ENCODE peak calls at places on chromosomes 1 and 21, in five cellular contexts. One of them, this sample, is unnamed. For H3K27me3, the result is how much of the 10 kb centered on the place peaks cover.

GRCh38 chr1:228365321-228366061 is 41.1 kb downstream of the TRIM11 start:
- DNase-seq in cardiac muscle cell: no peak
- DNase-seq in BE2C: peak
- DNase-seq in stomach: no peak
- DNase-seq in CD8-positive, alpha-beta T cell: no peak
- DNase-seq in this sample: no peak

GRCh38 chr21:32336711-32337110 is 38.1 kb downstream of the MRAP start:
- DNase-seq in CD8-positive, alpha-beta T cell: no peak
- DNase-seq in BE2C: peak
- DNase-seq in cardiac muscle cell: no peak
- DNase-seq in stomach: no peak
- DNase-seq in this sample: peak

GRCh38 chr1:186304982-186305949 is 69.8 kb downstream of the TPR start:
- DNase-seq in cardiac muscle cell: peak
- DNase-seq in CD8-positive, alpha-beta T cell: no peak
- DNase-seq in stomach: no peak
- DNase-seq in BE2C: peak
- DNase-seq in this sample: peak

GRCh38 chr1:112444269-112444668 is 48.3 kb downstream of the CTTNBP2NL start:
- DNase-seq in cardiac muscle cell: no peak
- DNase-seq in BE2C: no peak
- DNase-seq in CD8-positive, alpha-beta T cell: no peak
- DNase-seq in stomach: no peak
- DNase-seq in this sample: no peak

GRCh38 chr1:48055854-48056253 is 58.7 kb upstream of the TRABD2B start:
- DNase-seq in CD8-positive, alpha-beta T cell: no peak
- DNase-seq in cardiac muscle cell: no peak
- DNase-seq in BE2C: no peak
- DNase-seq in stomach: no peak
- DNase-seq in this sample: no peak

GRCh38 chr1:214665606-214666110 is 62.7 kb downstream of the CENPF start:
- DNase-seq in CD8-positive, alpha-beta T cell: no peak
- DNase-seq in cardiac muscle cell: no peak
- DNase-seq in BE2C: no peak
- DNase-seq in stomach: no peak
- DNase-seq in this sample: no peak

GRCh38 chr1:31795801-31796621 is 19.8 kb downstream of the SPOCD1 start:
- DNase-seq in cardiac muscle cell: no peak
- DNase-seq in stomach: peak
- DNase-seq in CD8-positive, alpha-beta T cell: no peak
- DNase-seq in BE2C: peak
- DNase-seq in this sample: peak

GRCh38 chr1:83626603-83627002 is 372.3 kb downstream of the TTLL7 start:
- DNase-seq in CD8-positive, alpha-beta T cell: no peak
- DNase-seq in BE2C: no peak
- DNase-seq in cardiac muscle cell: peak
- DNase-seq in stomach: no peak
- DNase-seq in this sample: no peak

GRCh38 chr1:183630748-183631147 is 4.8 kb downstream of the ARPC5 start:
- DNase-seq in stomach: no peak
- DNase-seq in cardiac muscle cell: no peak
- DNase-seq in BE2C: no peak
- DNase-seq in CD8-positive, alpha-beta T cell: no peak
- DNase-seq in this sample: no peak

GRCh38 chr1:200305806-200306205 is 104.0 kb downstream of the ZNF281 start:
- DNase-seq in BE2C: no peak
- DNase-seq in cardiac muscle cell: no peak
- DNase-seq in stomach: no peak
- DNase-seq in CD8-positive, alpha-beta T cell: no peak
- DNase-seq in this sample: no peak

DNA sequence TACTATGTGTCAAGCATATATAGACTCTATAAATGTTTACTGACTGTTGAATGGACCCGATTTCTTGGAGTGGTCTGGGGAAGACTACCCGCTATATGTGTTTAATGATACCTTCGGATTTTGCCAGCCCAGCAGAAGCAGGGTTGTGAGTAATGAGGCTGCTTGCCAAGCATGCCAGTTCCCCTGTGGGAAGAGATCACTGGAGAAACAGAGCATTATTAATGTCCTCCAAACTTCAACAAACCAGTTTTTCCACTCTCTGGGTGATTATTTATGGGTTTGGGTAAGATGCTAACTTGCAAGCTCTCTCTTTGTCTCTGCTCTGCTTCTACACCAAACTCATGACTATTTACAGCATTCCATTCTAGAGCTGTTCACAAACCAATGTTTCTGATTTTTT is 25.1 kb upstream of the PHGDH start:
- DNase-seq in BE2C: no peak
- DNase-seq in cardiac muscle cell: no peak
- DNase-seq in stomach: no peak
- DNase-seq in CD8-positive, alpha-beta T cell: no peak
- DNase-seq in this sample: no peak
- H3K27me3 ChIP-seq in BE2C: under half
- H3K27me3 ChIP-seq in cardiac muscle cell: under half
- H3K27me3 ChIP-seq in stomach: under half
- H3K27me3 ChIP-seq in CD8-positive, alpha-beta T cell: under half
- H3K27me3 ChIP-seq in this sample: under half

GRCh38 chr1:11143907-11144306 is 44.2 kb upstream of the EXOSC10 start:
- DNase-seq in stomach: no peak
- DNase-seq in CD8-positive, alpha-beta T cell: no peak
- DNase-seq in cardiac muscle cell: peak
- DNase-seq in BE2C: no peak
- DNase-seq in this sample: no peak
- H3K4me3 ChIP-seq in stomach: no peak
- H3K4me3 ChIP-seq in CD8-positive, alpha-beta T cell: no peak
- H3K4me3 ChIP-seq in cardiac muscle cell: no peak
- H3K4me3 ChIP-seq in BE2C: no peak
- H3K4me3 ChIP-seq in this sample: no peak

DNA sequence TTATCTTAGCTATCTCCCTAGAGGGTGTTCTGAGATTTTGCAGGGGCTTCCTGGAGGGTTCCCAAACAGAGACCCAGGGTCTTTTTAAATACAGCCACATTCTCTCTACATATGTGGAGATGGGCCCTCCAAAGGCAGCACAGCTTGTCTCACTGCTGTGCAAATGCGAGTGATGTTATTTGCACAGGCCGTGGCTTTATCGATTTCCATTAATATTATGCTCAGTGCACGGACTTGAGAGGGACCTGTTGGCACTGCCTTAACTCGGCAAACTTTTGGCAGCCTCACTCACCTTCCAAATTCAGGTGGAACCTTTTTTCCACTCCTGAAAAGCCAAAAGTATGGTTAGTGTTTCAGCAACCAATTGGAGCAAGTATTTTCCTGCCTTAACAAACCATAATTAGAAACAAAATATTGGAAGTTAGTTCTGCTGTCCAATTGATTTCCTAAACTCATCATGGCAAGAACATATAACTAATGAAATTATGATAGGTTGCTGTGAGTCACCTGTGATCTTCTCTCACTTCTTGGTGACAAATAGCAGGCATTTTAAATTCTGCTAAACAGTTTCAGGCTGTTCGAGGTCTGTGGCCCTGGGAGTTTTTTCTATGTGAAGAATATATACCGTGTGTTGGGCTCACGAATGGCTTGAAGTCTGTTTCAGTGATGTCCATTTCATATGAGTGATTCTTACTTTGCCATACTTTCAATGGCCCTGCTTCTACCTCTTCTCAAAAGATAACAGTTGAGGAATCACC is 10.9 kb downstream of the LHX9 start:
- DNase-seq in CD8-positive, alpha-beta T cell: no peak
- DNase-seq in cardiac muscle cell: no peak
- DNase-seq in BE2C: no peak
- DNase-seq in stomach: no peak
- DNase-seq in this sample: no peak
- H3K27me3 ChIP-seq in CD8-positive, alpha-beta T cell: under half
- H3K27me3 ChIP-seq in cardiac muscle cell: half or more
- H3K27me3 ChIP-seq in BE2C: under half
- H3K27me3 ChIP-seq in stomach: under half
- H3K27me3 ChIP-seq in this sample: under half

DNA sequence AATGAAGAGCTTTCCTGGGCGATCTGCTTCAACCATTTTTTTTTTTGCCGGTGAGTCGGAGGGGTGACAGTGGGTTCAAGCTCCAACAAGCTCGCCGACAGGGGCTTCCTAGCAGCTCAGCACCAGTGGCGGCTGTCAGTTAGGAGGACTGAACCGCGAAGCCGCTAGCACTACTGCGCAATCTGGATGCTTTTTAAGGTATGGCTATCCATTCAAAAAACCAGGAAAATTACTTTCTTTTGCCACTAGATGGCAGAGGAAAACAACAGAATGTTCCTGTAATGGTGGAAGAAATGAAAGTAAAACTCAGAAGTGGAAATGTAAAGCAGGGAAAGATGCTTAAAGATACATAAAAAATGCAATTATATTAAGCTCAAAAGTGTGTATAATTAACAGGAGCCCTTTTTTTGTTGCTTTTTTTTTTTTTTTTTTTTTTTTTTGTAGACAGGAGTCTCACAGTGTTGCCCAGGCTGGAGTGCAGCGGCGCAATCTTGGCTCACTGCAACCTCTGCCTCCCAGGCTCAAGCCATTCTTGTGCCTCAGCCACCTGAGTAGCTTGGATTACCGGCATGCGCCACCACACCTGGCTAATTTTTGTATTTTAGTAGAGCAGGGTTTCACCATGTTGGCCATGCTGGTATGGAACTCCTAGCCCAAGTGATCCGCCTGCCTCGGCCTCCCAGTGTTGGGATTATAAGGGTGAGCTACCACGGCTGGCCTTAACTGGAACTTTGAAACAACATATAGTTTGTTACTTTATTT is 8.5 kb downstream of the KYAT3 start:
- DNase-seq in stomach: no peak
- DNase-seq in cardiac muscle cell: peak
- DNase-seq in BE2C: no peak
- DNase-seq in CD8-positive, alpha-beta T cell: peak
- DNase-seq in this sample: peak
- H3K4me3 ChIP-seq in stomach: peak
- H3K4me3 ChIP-seq in cardiac muscle cell: no peak
- H3K4me3 ChIP-seq in BE2C: peak
- H3K4me3 ChIP-seq in CD8-positive, alpha-beta T cell: no peak
- H3K4me3 ChIP-seq in this sample: peak

GRCh38 chr1:207754942-207755689 is 3.3 kb downstream of the CD46 start:
- DNase-seq in BE2C: no peak
- DNase-seq in CD8-positive, alpha-beta T cell: no peak
- DNase-seq in stomach: no peak
- DNase-seq in cardiac muscle cell: peak
- DNase-seq in this sample: no peak

GRCh38 chr1:207752456-207753132 is 740 bp downstream of the CD46 start:
- DNase-seq in stomach: peak
- DNase-seq in cardiac muscle cell: peak
- DNase-seq in BE2C: peak
- DNase-seq in CD8-positive, alpha-beta T cell: peak
- DNase-seq in this sample: no peak

GRCh38 chr1:207753611-207754010 is 1.8 kb downstream of the CD46 start:
- DNase-seq in cardiac muscle cell: no peak
- DNase-seq in stomach: no peak
- DNase-seq in BE2C: no peak
- DNase-seq in CD8-positive, alpha-beta T cell: no peak
- DNase-seq in this sample: no peak

GRCh38 chr1:207754011-207754410 is 2.2 kb downstream of the CD46 start:
- DNase-seq in cardiac muscle cell: no peak
- DNase-seq in CD8-positive, alpha-beta T cell: no peak
- DNase-seq in stomach: no peak
- DNase-seq in BE2C: no peak
- DNase-seq in this sample: no peak

DNA sequence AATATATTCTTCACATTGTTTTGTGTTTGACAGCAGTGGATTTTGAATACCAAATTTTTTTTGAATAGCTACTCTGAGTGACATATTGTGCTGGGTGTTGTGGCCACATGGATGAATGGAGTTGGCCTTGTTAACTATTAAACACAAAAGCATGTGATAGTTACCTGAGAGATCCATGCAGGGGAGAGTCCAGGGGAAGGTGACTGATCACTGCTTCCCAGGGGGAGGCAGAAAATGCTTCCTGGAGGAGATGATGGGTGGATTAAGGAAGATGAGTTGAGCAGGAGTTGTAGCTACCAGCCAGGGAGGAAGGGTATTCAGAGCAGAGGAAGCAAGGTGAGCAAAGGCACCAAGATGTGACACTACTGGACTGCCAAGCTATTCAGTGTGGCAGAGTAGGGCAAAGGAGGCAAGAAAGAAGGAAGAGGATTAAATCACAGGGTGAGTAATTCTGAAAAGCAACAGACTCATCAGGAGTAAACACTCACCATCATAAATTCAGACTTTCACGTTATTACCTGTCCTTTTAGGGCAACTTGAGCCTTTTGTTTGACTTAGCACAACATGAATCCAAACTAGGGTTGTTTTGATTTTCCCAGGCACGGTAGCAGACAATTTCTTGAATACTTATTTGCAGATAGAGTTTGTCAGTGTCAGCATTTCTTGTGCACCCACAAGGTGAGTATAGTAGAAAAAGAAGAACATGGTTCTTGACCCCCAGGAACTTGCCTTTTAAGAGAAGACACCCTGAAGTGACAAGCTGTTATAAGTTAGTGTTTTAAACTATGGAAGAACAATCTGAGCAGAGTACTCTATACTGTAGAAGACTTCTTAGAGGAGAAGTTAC is 4.2 kb downstream of the CD46 start:
- DNase-seq in BE2C: no peak
- DNase-seq in cardiac muscle cell: no peak
- DNase-seq in CD8-positive, alpha-beta T cell: no peak
- DNase-seq in stomach: no peak
- DNase-seq in this sample: no peak
- H3K27me3 ChIP-seq in BE2C: under half
- H3K27me3 ChIP-seq in cardiac muscle cell: under half
- H3K27me3 ChIP-seq in CD8-positive, alpha-beta T cell: under half
- H3K27me3 ChIP-seq in stomach: under half
- H3K27me3 ChIP-seq in this sample: under half

DNA sequence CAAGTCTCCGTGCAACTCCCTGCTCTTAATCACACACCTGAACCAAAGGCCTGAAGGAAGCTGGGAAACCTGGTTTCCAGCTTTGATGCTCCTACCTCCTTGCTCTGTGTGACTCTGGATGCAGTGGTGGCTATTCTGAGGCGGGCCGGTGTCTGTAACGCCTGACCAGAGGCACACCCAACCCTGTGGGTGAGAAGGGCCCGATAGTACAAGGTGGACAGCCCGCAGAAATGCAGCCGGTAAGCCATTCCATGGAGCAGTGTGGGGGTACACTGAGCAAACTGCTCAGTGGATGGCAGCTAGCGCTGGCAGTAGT is 36.1 kb downstream of the AHDC1 start:
- DNase-seq in stomach: no peak
- DNase-seq in cardiac muscle cell: no peak
- DNase-seq in CD8-positive, alpha-beta T cell: no peak
- DNase-seq in BE2C: no peak
- DNase-seq in this sample: no peak
- H3K4me3 ChIP-seq in stomach: peak
- H3K4me3 ChIP-seq in cardiac muscle cell: no peak
- H3K4me3 ChIP-seq in CD8-positive, alpha-beta T cell: peak
- H3K4me3 ChIP-seq in BE2C: no peak
- H3K4me3 ChIP-seq in this sample: no peak

GRCh38 chr1:154769193-154769895 is 100.7 kb downstream of the KCNN3 start:
- DNase-seq in CD8-positive, alpha-beta T cell: no peak
- DNase-seq in cardiac muscle cell: no peak
- DNase-seq in stomach: peak
- DNase-seq in BE2C: no peak
- DNase-seq in this sample: no peak
- H3K27me3 ChIP-seq in CD8-positive, alpha-beta T cell: under half
- H3K27me3 ChIP-seq in cardiac muscle cell: under half
- H3K27me3 ChIP-seq in stomach: under half
- H3K27me3 ChIP-seq in BE2C: under half
- H3K27me3 ChIP-seq in this sample: under half